ENCODE peak calls at places on chromosomes 7 and 10, in six cellular contexts. Z is D721Med; U is testis; S is MV-4-11; Y is fibroblast of the conjunctiva; E is activated CD8-positive, alpha-beta memory T cell treated with anti-CD3 and anti-CD28 coated beads for 24 hours. P is an unnamed sample.
A peak's percentile ranks its signal among the peaks of the same experiment; 100 is the strongest.

GRCh38 chr10:128993443-128993842 is 473.6 kb upstream of the MGMT start:
- DNase-seq in Z (no peak), U (no peak), S (no peak), Y (no peak), E (no peak), P (no peak)

GRCh38 chr10:25600651-25601050 is 333.4 kb upstream of the MYO3A start:
- DNase-seq in Z (no peak), U (no peak), S (no peak), Y (no peak), E (no peak), P (no peak)

GRCh38 chr7:6536899-6537298 is 14.4 kb downstream of the GRID2IP start:
- DNase-seq in Z (peak; percentile 96), U (peak; percentile 50), S (no peak), Y (no peak), E (no peak), P (no peak)

GRCh38 chr7:151233111-151233701 is 923 bp downstream of the CHPF2 start:
- DNase-seq in Z (no peak), U (peak; percentile 70), S (peak; percentile 79), Y (peak; percentile 49), E (peak; percentile 88), P (peak; percentile 72)

GRCh38 chr10:35447693-35448407 is 111.5 kb downstream of the CCNY start:
- DNase-seq in Z (no peak), U (peak; percentile 39), S (no peak), Y (no peak), E (no peak), P (peak; percentile 52)

GRCh38 chr10:110827872-110828271 is 43.9 kb upstream of the PDCD4 start:
- DNase-seq in Z (no peak), U (peak; percentile 50), S (no peak), Y (no peak), E (no peak), P (no peak)

GRCh38 chr10:52312999-52313349 is 1.1 kb upstream of the DKK1 start:
- DNase-seq in Z (no peak), U (no peak), S (no peak), Y (no peak), E (no peak), P (no peak)

GRCh38 chr7:150432915-150433892 is 17.2 kb upstream of the GIMAP8 start:
- DNase-seq in Z (no peak), U (no peak), S (peak; percentile 79), Y (no peak), E (peak; percentile 47), P (peak; percentile 27)

GRCh38 chr10:29470843-29471482 is 163.8 kb downstream of the SVIL start:
- DNase-seq in Z (no peak), U (no peak), S (no peak), Y (no peak), E (no peak), P (no peak)

GRCh38 chr10:21494221-21495001 is 31.1 kb downstream of the SKIDA1 start:
- DNase-seq in Z (no peak), U (peak; percentile 56), S (peak; percentile 36), Y (no peak), E (no peak), P (peak; percentile 50)

GRCh38 chr7:14858866-14859265 is 43.7 kb downstream of the DGKB start:
- DNase-seq in Z (no peak), U (no peak), S (peak; percentile 0), Y (no peak), E (no peak), P (no peak)

GRCh38 chr10:79948976-79949722 is at the start of gene SFTPD:
- DNase-seq in Z (no peak), U (no peak), S (peak; percentile 63), Y (no peak), E (no peak), P (no peak)

GRCh38 chr7:112929411-112929810 is 139.2 kb upstream of the TMEM168 start:
- DNase-seq in Z (no peak), U (no peak), S (no peak), Y (no peak), E (no peak), P (no peak)

GRCh38 chr10:92010026-92010713 is 86.6 kb downstream of the BTAF1 start:
- DNase-seq in Z (no peak), U (no peak), S (no peak), Y (no peak), E (no peak), P (no peak)

GRCh38 chr10:58734116-58734515 is 221.4 kb downstream of the BICC1 start:
- DNase-seq in Z (no peak), U (no peak), S (no peak), Y (no peak), E (no peak), P (no peak)

GRCh38 chr10:5892007-5892406 is 2.0 kb downstream of the FBH1 start:
- DNase-seq in Z (no peak), U (no peak), S (no peak), Y (no peak), E (no peak), P (peak; percentile 74)

GRCh38 chr10:70928140-70928539 is 39.8 kb upstream of the PCBD1 start:
- DNase-seq in Z (no peak), U (no peak), S (no peak), Y (no peak), E (no peak), P (no peak)

GRCh38 chr10:69573056-69573806 is at the start of gene NEUROG3:
- DNase-seq in Z (no peak), U (no peak), S (peak; percentile 91), Y (no peak), E (no peak), P (no peak)

GRCh38 chr10:130766716-130767115 is 544.8 kb downstream of the TCERG1L start:
- DNase-seq in Z (no peak), U (no peak), S (no peak), Y (no peak), E (no peak), P (no peak)

GRCh38 chr7:7510814-7511213 is 24.9 kb downstream of the COL28A1 start:
- DNase-seq in Z (no peak), U (no peak), S (no peak), Y (no peak), E (no peak), P (no peak)

GRCh38 chr7:121473645-121474300 is 77.7 kb upstream of the FAM3C start:
- DNase-seq in Z (no peak), U (no peak), S (no peak), Y (no peak), E (no peak), P (no peak)

GRCh38 chr10:75355706-75356105 is 45.9 kb downstream of the ZNF503 start:
- DNase-seq in Z (no peak), U (no peak), S (no peak), Y (no peak), E (no peak), P (no peak)

GRCh38 chr7:3922175-3922635 is 621.2 kb downstream of the SDK1 start:
- DNase-seq in Z (no peak), U (peak; percentile 78), S (peak; percentile 66), Y (peak; percentile 87), E (no peak), P (peak; percentile 54)

GRCh38 chr10:84329094-84329611 is 764 bp downstream of the CCSER2 start:
- DNase-seq in Z (no peak), U (peak; percentile 52), S (no peak), Y (no peak), E (no peak), P (peak; percentile 40)

P was measured in adrenal gland.